ENCODE peak calls at places on chromosomes 4 and X, in four cellular contexts. H, C, B and V are unnamed samples.

GRCh38 chr4:23770011-23770410 is 119.8 kb downstream of the PPARGC1A start:
- DNase-seq in H (no peak), C (no peak), B (no peak), V (no peak)

GRCh38 chr4:2806392-2807355 is 13.8 kb downstream of the SH3BP2 start:
- DNase-seq in H (peak), C (peak), B (peak), V (peak)

GRCh38 chr4:186037692-186038658 is 31.0 kb upstream of the TLR3 start:
- DNase-seq in H (peak), C (peak), B (no peak), V (peak)

GRCh38 chrX:133544105-133544504 is 128.8 kb upstream of the GPC4 start:
- DNase-seq in H (no peak), C (no peak), B (no peak), V (no peak)

GRCh38 chrX:2406891-2407518 is 93.8 kb downstream of the DHRSX start:
- DNase-seq in H (no peak), C (no peak), B (no peak), V (no peak)

GRCh38 chr4:24778427-24779225 is 16.7 kb upstream of the SOD3 start:
- DNase-seq in H (peak), C (no peak), B (no peak), V (no peak)

GRCh38 chrX:106611682-106612402 is at the start of gene RADX:
- DNase-seq in H (peak), C (peak), B (peak), V (peak)

GRCh38 chr4:82798168-82799005 is at the start of gene SCD5:
- DNase-seq in H (peak), C (peak), B (no peak), V (peak)

GRCh38 chr4:100224701-100225100 is 34.4 kb upstream of the DDIT4L start:
- DNase-seq in H (no peak), C (no peak), B (no peak), V (no peak)

GRCh38 chr4:107757860-107758476 is 37.9 kb upstream of the PAPSS1 start:
- DNase-seq in H (no peak), C (peak), B (no peak), V (no peak)

GRCh38 chrX:13396887-13397286 is 77.0 kb upstream of the ATXN3L start:
- DNase-seq in H (no peak), C (peak), B (no peak), V (no peak)

GRCh38 chrX:130084651-130085237 is 25.6 kb downstream of the ELF4 start:
- DNase-seq in H (no peak), C (no peak), B (peak), V (no peak)

GRCh38 chrX:39320165-39320564 is 518.9 kb downstream of the MID1IP1 start:
- DNase-seq in H (no peak), C (no peak), B (no peak), V (no peak)

GRCh38 chr4:60750962-60751361 is 449.2 kb upstream of the ADGRL3 start:
- DNase-seq in H (no peak), C (no peak), B (no peak), V (no peak)

GRCh38 chr4:42678512-42678911 is 21.6 kb upstream of the ATP8A1 start:
- DNase-seq in H (no peak), C (no peak), B (no peak), V (no peak)

GRCh38 chr4:66653937-66654336 is 891.4 kb downstream of the CENPC start:
- DNase-seq in H (no peak), C (peak), B (no peak), V (no peak)

GRCh38 chr4:182582245-182582644 is 334.9 kb downstream of the DCTD start:
- DNase-seq in H (no peak), C (no peak), B (no peak), V (no peak)

GRCh38 chrX:45445745-45446412 is 245.2 kb upstream of the DIPK2B start:
- DNase-seq in H (no peak), C (peak), B (no peak), V (no peak)

GRCh38 chr4:184664445-184665210 is 15.1 kb downstream of the PRIMPOL start:
- DNase-seq in H (no peak), C (no peak), B (no peak), V (no peak)

GRCh38 chrX:34877451-34877850 is 65.1 kb upstream of the FAM47B start:
- DNase-seq in H (no peak), C (no peak), B (no peak), V (no peak)

GRCh38 chr4:44791842-44792241 is 65.5 kb upstream of the GNPDA2 start:
- DNase-seq in H (no peak), C (no peak), B (no peak), V (no peak)

GRCh38 chr4:145957307-145957706 is 18.7 kb upstream of the ZNF827 start:
- DNase-seq in H (no peak), C (no peak), B (no peak), V (no peak)

GRCh38 chr4:6319530-6320150 is 50.0 kb downstream of the WFS1 start:
- DNase-seq in H (no peak), C (no peak), B (no peak), V (no peak)

GRCh38 chr4:122652379-122652778 is 31.5 kb upstream of the IL21 start:
- DNase-seq in H (no peak), C (peak), B (peak), V (peak)

GRCh38 chr4:103498161-103499070 is 221.4 kb downstream of the TACR3 start:
- DNase-seq in H (no peak), C (peak), B (no peak), V (no peak)

GRCh38 chrX:132603700-132604286 is 115.0 kb upstream of the MBNL3 start:
- DNase-seq in H (no peak), C (no peak), B (no peak), V (no peak)

GRCh38 chrX:65136424-65136823 is 160.2 kb upstream of the ZC4H2 start:
- DNase-seq in H (no peak), C (no peak), B (no peak), V (no peak)

GRCh38 chr4:4480685-4481393 is 61.0 kb downstream of the STX18 start:
- DNase-seq in H (no peak), C (peak), B (no peak), V (no peak)

GRCh38 chr4:147984065-147984777 is 252.3 kb downstream of the ARHGAP10 start:
- DNase-seq in H (no peak), C (peak), B (no peak), V (no peak)
- TF ChIP-seq CTCF in H (peak), C (peak), B (peak), V (peak)

GRCh38 chr4:40562208-40562607 is 67.5 kb downstream of the RBM47 start:
- DNase-seq in H (no peak), C (no peak), B (no peak), V (no peak)

GRCh38 chr4:40562681-40563080 is 67.0 kb downstream of the RBM47 start:
- DNase-seq in H (no peak), C (no peak), B (no peak), V (no peak)

GRCh38 chr4:40557741-40558140 is 71.9 kb downstream of the RBM47 start:
- DNase-seq in H (no peak), C (no peak), B (no peak), V (no peak)

GRCh38 chr4:40563401-40563800 is 66.3 kb downstream of the RBM47 start:
- DNase-seq in H (no peak), C (no peak), B (no peak), V (no peak)

GRCh38 chr4:40559585-40560465 is 69.8 kb downstream of the RBM47 start:
- DNase-seq in H (no peak), C (no peak), B (no peak), V (no peak)
- H3K27ac ChIP-seq in H (peak), C (no peak), B (peak), V (peak)

DNA sequence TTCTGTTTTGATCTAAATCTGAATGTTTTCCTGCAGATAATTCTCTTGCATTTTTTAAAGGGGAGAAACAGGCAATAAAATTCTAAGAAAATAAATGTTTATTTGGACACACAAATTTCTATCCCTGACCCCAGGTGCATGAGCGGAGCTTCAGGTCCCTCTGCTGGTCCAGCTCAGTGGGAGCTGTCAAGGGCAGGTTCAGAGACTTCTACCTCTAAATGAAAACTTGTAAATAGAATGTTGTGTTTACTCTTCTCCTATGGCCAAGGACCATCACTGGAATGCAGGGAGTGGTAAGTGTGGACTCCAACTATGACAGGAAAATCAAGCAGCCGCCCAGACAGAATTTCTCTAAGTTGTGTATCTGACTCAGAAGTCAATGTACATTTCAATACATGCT is 148.6 kb upstream of the TTC29 start:
- DNase-seq in H (no peak), C (no peak), B (no peak), V (no peak)
- TF ChIP-seq CTCF in H (no peak), C (no peak), B (no peak), V (no peak)

GRCh38 chr4:54440394-54441223 is 211.5 kb downstream of the PDGFRA start:
- DNase-seq in H (no peak), C (peak), B (no peak), V (no peak)

DNA sequence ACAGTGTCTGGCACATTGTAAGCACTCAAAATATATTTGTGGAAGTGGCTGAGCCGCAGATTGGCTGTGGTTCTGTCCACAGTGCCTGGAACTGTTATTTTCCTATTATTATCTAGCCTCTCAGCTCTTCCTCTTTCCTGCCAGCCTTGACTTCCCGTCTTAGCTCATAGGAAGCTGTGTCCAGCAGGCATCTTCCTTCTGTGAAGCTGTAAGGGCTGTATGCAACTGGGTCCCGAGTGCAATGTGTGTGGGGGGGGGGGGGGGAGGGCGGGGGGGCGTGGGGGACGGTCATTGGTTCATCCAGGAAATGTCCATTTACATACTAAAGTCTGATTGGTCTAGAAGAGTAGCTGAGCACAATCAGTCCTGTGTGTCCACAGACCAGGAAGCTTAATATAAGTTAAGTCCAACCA is 210.7 kb downstream of the PDGFRA start:
- DNase-seq in H (peak), C (peak), B (no peak), V (peak)
- H3K27ac ChIP-seq in H (no peak), C (no peak), B (peak), V (no peak)

GRCh38 chrX:54928876-54929275 is 8.3 kb downstream of the TRO start:
- DNase-seq in H (no peak), C (no peak), B (no peak), V (no peak)
- TF ChIP-seq CTCF in H (no peak), C (no peak), B (no peak), V (no peak)

DNA sequence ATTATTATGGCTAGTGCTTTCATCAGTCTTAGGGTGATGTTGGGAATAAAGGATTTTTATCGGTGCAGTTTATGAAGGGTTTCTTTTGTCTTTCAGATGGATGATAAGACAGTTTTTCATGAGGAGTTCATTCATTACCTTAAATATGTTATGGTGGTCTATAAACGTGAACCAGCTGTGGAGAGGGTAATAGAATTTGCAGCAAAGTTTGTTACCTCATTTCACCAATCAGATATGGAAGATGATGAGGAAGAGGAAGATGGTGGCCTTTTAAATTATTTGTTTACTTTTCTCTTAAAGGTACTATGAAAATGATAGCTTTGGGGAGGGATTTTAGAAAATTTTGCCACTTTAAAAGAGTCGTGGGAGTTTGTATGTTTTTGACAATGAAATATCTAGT is 1.3 kb downstream of the NCAPG start:
- DNase-seq in H (no peak), C (peak), B (no peak), V (no peak)
- H3K27ac ChIP-seq in H (no peak), C (peak), B (no peak), V (no peak)

GRCh38 chr4:139889194-139889762 is 223.7 kb downstream of the MGST2 start:
- DNase-seq in H (no peak), C (no peak), B (no peak), V (no peak)

GRCh38 chr4:139890810-139891209 is 225.2 kb downstream of the MGST2 start:
- DNase-seq in H (no peak), C (peak), B (no peak), V (no peak)

GRCh38 chr4:139889901-139890300 is 224.3 kb downstream of the MGST2 start:
- DNase-seq in H (no peak), C (no peak), B (no peak), V (no peak)

GRCh38 chr4:139896242-139896752 is 230.7 kb downstream of the MGST2 start:
- DNase-seq in H (no peak), C (no peak), B (no peak), V (no peak)

GRCh38 chr4:139892973-139893736 is 227.5 kb downstream of the MGST2 start:
- DNase-seq in H (no peak), C (peak), B (no peak), V (no peak)
- TF ChIP-seq CTCF in H (no peak), C (no peak), B (no peak), V (no peak)

DNA sequence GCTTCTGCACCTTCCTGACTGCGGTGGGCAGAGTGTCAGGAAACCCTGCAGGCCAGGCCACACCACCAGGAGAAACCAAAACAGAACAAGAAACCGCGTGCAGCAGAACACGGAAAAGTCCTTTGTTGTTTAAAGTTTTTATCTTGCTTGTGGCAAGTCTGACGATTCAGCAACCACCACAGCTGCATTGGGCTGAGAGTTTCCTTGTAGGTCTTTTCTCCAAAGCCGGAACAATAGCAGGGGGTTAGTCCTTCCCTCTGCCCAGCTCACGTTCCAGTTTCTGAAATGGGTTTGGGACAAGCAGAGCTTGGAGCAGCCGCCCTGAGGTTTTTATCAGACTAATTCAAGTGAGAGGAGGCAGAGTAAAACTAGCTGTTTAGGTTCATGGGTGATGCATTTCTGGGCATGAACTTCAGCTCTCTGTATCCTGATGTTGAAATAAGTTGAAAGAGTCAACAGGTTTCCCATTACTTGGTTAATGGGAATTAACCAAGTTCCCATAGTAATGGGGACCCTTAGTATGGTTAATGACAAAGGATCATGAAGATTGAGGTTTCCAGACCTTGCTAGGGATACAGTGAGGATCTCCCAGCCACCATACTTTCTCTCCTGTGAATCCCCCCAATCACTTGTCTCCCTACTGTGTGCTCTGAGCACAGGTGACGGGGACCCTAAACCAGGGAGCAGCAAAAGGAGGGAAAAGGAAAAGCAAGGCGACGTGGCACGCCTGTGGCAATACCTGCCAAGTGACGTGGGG is 217.0 kb downstream of the PTTG2 start:
- DNase-seq in H (no peak), C (peak), B (peak), V (peak)
- H3K27ac ChIP-seq in H (peak), C (no peak), B (peak), V (no peak)